ENCODE peak calls at places on chromosome 1, in four cellular contexts. P is DND-41, K is A549, U is GM23338. F is an unnamed sample.

GRCh38 chr1:10679521-10680220 is 116.8 kb downstream of the CASZ1 start:
- DNase-seq in P (peak; percentile 68), K (no peak), U (peak; percentile 98), F (peak; percentile 92)

GRCh38 chr1:92907949-92908684 is 53.1 kb downstream of the DIPK1A start:
- DNase-seq in P (no peak), K (no peak), U (no peak), F (no peak)

GRCh38 chr1:71641013-71641412 is 560.2 kb upstream of the ZRANB2 start:
- DNase-seq in P (no peak), K (no peak), U (no peak), F (no peak)

GRCh38 chr1:54254055-54254454 is 54.1 kb downstream of the MRPL37 start:
- DNase-seq in P (no peak), K (no peak), U (no peak), F (no peak)

GRCh38 chr1:67285780-67286488 is 21.7 kb upstream of the IL12RB2 start:
- DNase-seq in P (no peak), K (no peak), U (no peak), F (no peak)

GRCh38 chr1:6080469-6080868 is 34.8 kb downstream of the KCNAB2 start:
- DNase-seq in P (no peak), K (no peak), U (no peak), F (no peak)

GRCh38 chr1:184380468-184380867 is 6.4 kb upstream of the C1orf21 start:
- DNase-seq in P (no peak), K (no peak), U (no peak), F (no peak)

GRCh38 chr1:54952950-54953718 is 27.3 kb upstream of the TMEM61 start:
- DNase-seq in P (no peak), K (no peak), U (no peak), F (no peak)

GRCh38 chr1:76868154-76868882 is 1.0 kb downstream of the ST6GALNAC5 start:
- DNase-seq in P (no peak), K (peak; percentile 37), U (peak; percentile 83), F (peak; percentile 90)

GRCh38 chr1:108125312-108126138 is 74.6 kb downstream of the SLC25A24 start:
- DNase-seq in P (peak; percentile 79), K (peak; percentile 31), U (peak; percentile 87), F (peak; percentile 80)

DNA sequence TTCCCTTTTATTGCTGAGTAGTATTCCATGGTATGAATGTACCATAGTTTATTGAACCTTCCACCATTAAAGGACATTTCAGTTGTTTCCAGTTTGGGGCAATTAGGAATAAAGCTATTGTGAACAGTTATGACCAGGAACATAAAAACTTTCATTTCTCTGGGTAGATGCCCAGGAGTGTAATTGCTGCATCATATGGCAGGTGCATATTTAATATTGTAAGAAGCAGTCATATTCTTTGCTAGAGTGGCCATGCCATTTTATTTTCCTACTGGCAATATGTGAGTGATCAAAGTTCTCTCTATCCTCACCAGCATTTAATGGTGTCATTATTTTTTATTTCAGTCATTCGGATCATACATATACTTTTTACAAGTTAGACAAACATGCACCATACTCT is 23.9 kb upstream of the H3-3A start:
- DNase-seq in P (no peak), K (no peak), U (no peak), F (no peak)
- TF ChIP-seq CTCF in P (no peak), K (no peak), U (no peak), F (no peak)

GRCh38 chr1:235573880-235574279 is 69.6 kb upstream of the B3GALNT2 start:
- DNase-seq in P (no peak), K (no peak), U (no peak), F (no peak)
- H3K4me2 ChIP-seq in P (no peak overlapping the region), K (no peak overlapping the region), U (no peak overlapping the region), F (no peak overlapping the region)

GRCh38 chr1:113811888-113812660 is at the start of gene RSBN1:
- DNase-seq in P (peak; percentile 99), K (peak; percentile 85), U (peak; percentile 100), F (peak; percentile 99)

GRCh38 chr1:113812661-113813135 is 422 bp upstream of the RSBN1 start:
- DNase-seq in P (peak; percentile 40), K (no peak), U (peak; percentile 63), F (peak; percentile 38)

GRCh38 chr1:113813218-113813617 is 942 bp upstream of the RSBN1 start:
- DNase-seq in P (no peak), K (no peak), U (no peak), F (no peak)

GRCh38 chr1:113809651-113810602 is 2.3 kb downstream of the RSBN1 start:
- DNase-seq in P (no peak), K (no peak), U (no peak), F (no peak)

GRCh38 chr1:113811353-113811887 is 856 bp downstream of the RSBN1 start:
- DNase-seq in P (peak; percentile 40), K (peak; percentile 8), U (peak; percentile 57), F (peak; percentile 82)
- H3K4me3 ChIP-seq in P (peak overlapping the region; percentile 88), K (peak overlapping the region; percentile 90), U (peak overlapping the region; percentile 72), F (peak overlapping the region; percentile 94)

GRCh38 chr1:209190591-209191241 is 392.8 kb upstream of the CAMK1G start:
- DNase-seq in P (peak; percentile 51), K (peak; percentile 16), U (peak; percentile 93), F (peak; percentile 90)
- TF ChIP-seq CTCF in P (peak; percentile 78), K (peak; percentile 44), U (peak; percentile 98), F (peak; percentile 97)

DNA sequence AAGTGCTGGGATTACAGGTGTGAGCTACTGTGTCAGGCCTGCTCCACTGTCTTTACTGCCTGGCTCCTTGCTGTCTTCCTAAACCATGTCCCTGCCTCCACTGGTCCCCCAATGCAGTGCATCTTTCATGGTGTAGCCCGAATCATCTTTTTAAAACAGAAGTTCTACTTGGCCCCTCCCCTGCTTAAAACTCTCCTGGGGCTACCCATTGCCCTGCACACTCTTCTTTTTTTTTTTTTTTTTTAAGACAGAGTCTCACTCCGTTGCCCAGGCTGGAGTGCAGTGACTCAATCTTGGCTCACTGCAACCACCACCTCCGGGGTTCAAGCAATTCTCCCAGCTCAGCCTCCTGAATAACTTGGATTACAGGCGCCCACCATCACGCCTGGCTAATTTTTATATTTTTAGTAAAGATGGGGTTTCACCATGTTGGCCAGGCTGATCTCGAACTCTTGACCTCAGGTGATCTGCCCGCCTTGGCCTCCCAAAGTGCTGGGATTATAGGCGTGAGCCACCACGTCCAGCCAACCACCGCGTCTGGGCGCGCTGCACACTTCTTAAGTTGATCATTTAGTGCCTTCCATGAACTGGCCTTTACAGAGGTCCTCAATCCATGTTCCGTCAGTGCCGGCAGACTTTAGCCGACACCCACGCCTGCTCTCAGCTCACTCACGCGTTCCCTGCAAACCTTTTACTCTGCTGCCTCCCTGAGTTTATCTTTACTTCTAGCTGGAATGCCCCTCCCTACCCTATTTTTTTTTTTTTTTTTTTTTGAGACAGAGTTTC is 2.4 kb downstream of the FCN3 start:
- DNase-seq in P (no peak), K (no peak), U (no peak), F (no peak)
- H3K4me2 ChIP-seq in P (no peak overlapping the region), K (no peak overlapping the region), U (no peak overlapping the region), F (no peak overlapping the region)

GRCh38 chr1:68497358-68497698 is 446 bp upstream of the DEPDC1 start:
- DNase-seq in P (no peak), K (no peak), U (no peak), F (no peak)
- H3K4me3 ChIP-seq in P (peak overlapping the region; percentile 84), K (peak overlapping the region; percentile 84), U (peak overlapping the region; percentile 89), F (peak overlapping the region; percentile 81)

GRCh38 chr1:13570924-13571323 is 12.7 kb upstream of the PDPN start:
- DNase-seq in P (peak; percentile 25), K (no peak), U (peak; percentile 71), F (peak; percentile 35)
- TF ChIP-seq CTCF in P (peak; percentile 74), K (no peak), U (peak; percentile 69), F (peak; percentile 64)

GRCh38 chr1:94622757-94623156 is 81.2 kb upstream of the F3 start:
- DNase-seq in P (no peak), K (no peak), U (peak; percentile 49), F (peak; percentile 58)

GRCh38 chr1:94620345-94621031 is 78.9 kb upstream of the F3 start:
- DNase-seq in P (no peak), K (no peak), U (no peak), F (no peak)

GRCh38 chr1:94621392-94621791 is 79.8 kb upstream of the F3 start:
- DNase-seq in P (no peak), K (no peak), U (no peak), F (no peak)

GRCh38 chr1:94621802-94622201 is 80.2 kb upstream of the F3 start:
- DNase-seq in P (no peak), K (no peak), U (no peak), F (no peak)

GRCh38 chr1:94623560-94624148 is 82.1 kb upstream of the F3 start:
- DNase-seq in P (no peak), K (no peak), U (peak; percentile 55), F (no peak)
- H3K4me2 ChIP-seq in P (no peak overlapping the region), K (no peak overlapping the region), U (peak overlapping the region; percentile 72), F (no peak overlapping the region)

DNA sequence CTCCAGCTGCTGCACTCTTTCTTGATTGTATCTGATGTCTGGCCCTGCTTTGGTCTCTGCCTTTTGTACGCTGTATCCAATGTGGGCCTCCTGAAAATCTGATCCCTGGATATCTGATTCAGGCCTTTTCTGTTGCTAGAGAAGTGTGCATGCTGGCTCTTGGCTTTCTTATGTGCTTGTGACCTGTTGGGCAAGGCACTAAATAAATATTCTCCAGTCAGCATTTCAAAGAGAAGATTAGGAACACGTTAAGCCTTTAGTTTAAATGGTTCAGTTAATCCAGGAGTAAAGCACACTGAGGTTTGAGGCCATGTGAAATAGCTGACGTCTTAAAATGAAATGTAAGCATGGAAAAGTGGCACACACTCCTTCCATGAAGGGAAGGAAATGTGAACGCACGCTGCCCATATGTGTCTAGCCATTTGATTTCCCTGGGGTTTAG is 9.3 kb upstream of the F3 start:
- DNase-seq in P (no peak), K (no peak), U (no peak), F (no peak)
- H3K4me3 ChIP-seq in P (no peak overlapping the region), K (no peak overlapping the region), U (no peak overlapping the region), F (no peak overlapping the region)

F was measured in neural progenitor cell.